ENCODE peak calls at places on chromosomes 3 and 15, in eight cellular contexts. One of them, this sample, is unnamed. For H3K27me3, the result is how much of the 10 kb centered on the place peaks cover.

GRCh38 chr3:128949158-128949557 is 44.7 kb downstream of the CFAP92 start:
- DNase-seq in HepG2: no peak
- DNase-seq in HCT116: no peak
- DNase-seq in stomach: no peak
- DNase-seq in esophagus muscularis mucosa: peak
- DNase-seq in breast epithelium: no peak
- DNase-seq in transverse colon: no peak
- DNase-seq in endothelial cell of umbilical vein: no peak
- DNase-seq in this sample: no peak

GRCh38 chr15:45918839-45919238 is 284.0 kb downstream of the SQOR start:
- DNase-seq in transverse colon: no peak
- DNase-seq in breast epithelium: no peak
- DNase-seq in HepG2: no peak
- DNase-seq in esophagus muscularis mucosa: no peak
- DNase-seq in HCT116: no peak
- DNase-seq in stomach: no peak
- DNase-seq in endothelial cell of umbilical vein: peak
- DNase-seq in this sample: no peak

GRCh38 chr3:42264399-42265058 is 1.5 kb downstream of the CCK start:
- DNase-seq in HCT116: no peak
- DNase-seq in stomach: peak
- DNase-seq in breast epithelium: peak
- DNase-seq in transverse colon: peak
- DNase-seq in esophagus muscularis mucosa: no peak
- DNase-seq in HepG2: no peak
- DNase-seq in endothelial cell of umbilical vein: no peak
- DNase-seq in this sample: no peak

GRCh38 chr15:67085818-67086649 is 20.6 kb downstream of the SMAD3 start:
- DNase-seq in esophagus muscularis mucosa: no peak
- DNase-seq in transverse colon: no peak
- DNase-seq in HCT116: no peak
- DNase-seq in endothelial cell of umbilical vein: no peak
- DNase-seq in breast epithelium: no peak
- DNase-seq in stomach: no peak
- DNase-seq in HepG2: no peak
- DNase-seq in this sample: no peak

GRCh38 chr3:127860223-127860622 is 37.9 kb upstream of the MGLL start:
- DNase-seq in HCT116: no peak
- DNase-seq in HepG2: no peak
- DNase-seq in esophagus muscularis mucosa: no peak
- DNase-seq in transverse colon: no peak
- DNase-seq in endothelial cell of umbilical vein: no peak
- DNase-seq in breast epithelium: no peak
- DNase-seq in stomach: no peak
- DNase-seq in this sample: no peak

GRCh38 chr3:174125267-174125844 is 727.8 kb downstream of the NLGN1 start:
- DNase-seq in endothelial cell of umbilical vein: peak
- DNase-seq in HepG2: peak
- DNase-seq in stomach: no peak
- DNase-seq in esophagus muscularis mucosa: no peak
- DNase-seq in HCT116: peak
- DNase-seq in transverse colon: no peak
- DNase-seq in breast epithelium: no peak
- DNase-seq in this sample: no peak

GRCh38 chr15:41847981-41848380 is 9.3 kb downstream of the PLA2G4B start:
- DNase-seq in stomach: no peak
- DNase-seq in HCT116: no peak
- DNase-seq in esophagus muscularis mucosa: no peak
- DNase-seq in HepG2: no peak
- DNase-seq in transverse colon: no peak
- DNase-seq in endothelial cell of umbilical vein: no peak
- DNase-seq in breast epithelium: no peak
- DNase-seq in this sample: no peak

GRCh38 chr15:88335074-88335473 is 78.5 kb upstream of the NTRK3 start:
- DNase-seq in endothelial cell of umbilical vein: no peak
- DNase-seq in breast epithelium: no peak
- DNase-seq in HCT116: no peak
- DNase-seq in HepG2: no peak
- DNase-seq in transverse colon: no peak
- DNase-seq in esophagus muscularis mucosa: no peak
- DNase-seq in stomach: no peak
- DNase-seq in this sample: no peak

GRCh38 chr15:101583284-101583683 is 68.9 kb downstream of the TM2D3 start:
- DNase-seq in breast epithelium: no peak
- DNase-seq in transverse colon: no peak
- DNase-seq in endothelial cell of umbilical vein: no peak
- DNase-seq in esophagus muscularis mucosa: no peak
- DNase-seq in HCT116: no peak
- DNase-seq in stomach: no peak
- DNase-seq in HepG2: no peak
- DNase-seq in this sample: no peak

GRCh38 chr15:95017950-95018349 is 786.6 kb downstream of the MCTP2 start:
- DNase-seq in HCT116: no peak
- DNase-seq in stomach: peak
- DNase-seq in breast epithelium: peak
- DNase-seq in esophagus muscularis mucosa: no peak
- DNase-seq in HepG2: no peak
- DNase-seq in endothelial cell of umbilical vein: peak
- DNase-seq in transverse colon: peak
- DNase-seq in this sample: peak

GRCh38 chr3:44104668-44105321 is 136.9 kb upstream of the TOPAZ1 start:
- DNase-seq in esophagus muscularis mucosa: peak
- DNase-seq in breast epithelium: no peak
- DNase-seq in HepG2: no peak
- DNase-seq in endothelial cell of umbilical vein: no peak
- DNase-seq in transverse colon: no peak
- DNase-seq in stomach: no peak
- DNase-seq in HCT116: peak
- DNase-seq in this sample: no peak

GRCh38 chr15:85667491-85668424 is 127.0 kb downstream of the KLHL25 start:
- DNase-seq in HepG2: peak
- DNase-seq in HCT116: peak
- DNase-seq in endothelial cell of umbilical vein: peak
- DNase-seq in stomach: no peak
- DNase-seq in esophagus muscularis mucosa: no peak
- DNase-seq in breast epithelium: no peak
- DNase-seq in transverse colon: peak
- DNase-seq in this sample: no peak

GRCh38 chr3:85567074-85567676 is 608.4 kb downstream of the CADM2 start:
- DNase-seq in HCT116: no peak
- DNase-seq in endothelial cell of umbilical vein: peak
- DNase-seq in HepG2: peak
- DNase-seq in stomach: peak
- DNase-seq in breast epithelium: no peak
- DNase-seq in transverse colon: peak
- DNase-seq in esophagus muscularis mucosa: no peak
- DNase-seq in this sample: no peak

GRCh38 chr15:59524331-59524731 is 86.3 kb downstream of the FAM81A start:
- DNase-seq in endothelial cell of umbilical vein: no peak
- DNase-seq in transverse colon: no peak
- DNase-seq in HepG2: no peak
- DNase-seq in breast epithelium: no peak
- DNase-seq in esophagus muscularis mucosa: peak
- DNase-seq in stomach: no peak
- DNase-seq in HCT116: no peak
- DNase-seq in this sample: no peak

GRCh38 chr3:52306978-52307377 is 9.1 kb upstream of the DNAH1 start:
- DNase-seq in transverse colon: no peak
- DNase-seq in HepG2: no peak
- DNase-seq in endothelial cell of umbilical vein: no peak
- DNase-seq in esophagus muscularis mucosa: no peak
- DNase-seq in breast epithelium: no peak
- DNase-seq in HCT116: no peak
- DNase-seq in stomach: no peak
- DNase-seq in this sample: no peak

DNA sequence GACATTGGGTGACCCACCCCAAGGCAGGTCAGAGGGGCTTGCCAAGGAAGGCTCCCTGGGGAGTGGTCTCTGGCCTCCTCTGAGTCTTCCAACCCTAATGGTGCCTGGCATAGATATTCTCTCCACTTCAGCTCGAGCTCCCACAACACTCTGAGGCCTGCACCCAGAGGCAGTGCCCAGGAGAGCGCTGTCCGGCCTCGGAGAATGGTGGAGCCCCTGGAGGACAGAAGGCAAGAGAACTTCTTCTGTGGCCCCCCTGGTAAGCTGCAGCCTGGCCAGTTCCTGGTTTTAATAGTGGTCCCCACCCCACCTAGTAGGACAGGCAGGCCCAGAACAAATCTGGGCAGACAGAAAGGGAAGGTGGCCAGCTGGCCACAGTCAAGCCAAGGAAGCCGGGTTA is 7.0 kb downstream of the DISP2 start:
- DNase-seq in stomach: no peak
- DNase-seq in transverse colon: no peak
- DNase-seq in endothelial cell of umbilical vein: no peak
- DNase-seq in HepG2: no peak
- DNase-seq in esophagus muscularis mucosa: no peak
- DNase-seq in HCT116: no peak
- DNase-seq in breast epithelium: no peak
- DNase-seq in this sample: peak
- H3K27me3 ChIP-seq in stomach: under half
- H3K27me3 ChIP-seq in transverse colon: under half
- H3K27me3 ChIP-seq in endothelial cell of umbilical vein: under half
- H3K27me3 ChIP-seq in HepG2: under half
- H3K27me3 ChIP-seq in esophagus muscularis mucosa: under half
- H3K27me3 ChIP-seq in HCT116: under half
- H3K27me3 ChIP-seq in breast epithelium: under half
- H3K27me3 ChIP-seq in this sample: under half

GRCh38 chr3:133662256-133662773 is 574 bp upstream of the TOPBP1 start:
- DNase-seq in HCT116: no peak
- DNase-seq in esophagus muscularis mucosa: no peak
- DNase-seq in transverse colon: no peak
- DNase-seq in HepG2: peak
- DNase-seq in breast epithelium: no peak
- DNase-seq in stomach: no peak
- DNase-seq in endothelial cell of umbilical vein: peak
- DNase-seq in this sample: no peak

GRCh38 chr3:133663569-133664313 is 2.0 kb upstream of the TOPBP1 start:
- DNase-seq in esophagus muscularis mucosa: no peak
- DNase-seq in breast epithelium: no peak
- DNase-seq in HCT116: peak
- DNase-seq in transverse colon: no peak
- DNase-seq in endothelial cell of umbilical vein: peak
- DNase-seq in stomach: no peak
- DNase-seq in HepG2: peak
- DNase-seq in this sample: no peak

GRCh38 chr3:133667118-133667517 is 5.4 kb upstream of the TOPBP1 start:
- DNase-seq in stomach: no peak
- DNase-seq in transverse colon: no peak
- DNase-seq in endothelial cell of umbilical vein: no peak
- DNase-seq in breast epithelium: no peak
- DNase-seq in esophagus muscularis mucosa: no peak
- DNase-seq in HepG2: no peak
- DNase-seq in HCT116: no peak
- DNase-seq in this sample: no peak

GRCh38 chr3:133659806-133660205 is 1.9 kb downstream of the TOPBP1 start:
- DNase-seq in endothelial cell of umbilical vein: no peak
- DNase-seq in HCT116: no peak
- DNase-seq in transverse colon: no peak
- DNase-seq in esophagus muscularis mucosa: no peak
- DNase-seq in stomach: no peak
- DNase-seq in breast epithelium: no peak
- DNase-seq in HepG2: no peak
- DNase-seq in this sample: no peak

GRCh38 chr3:133661454-133662255 is at the start of gene TOPBP1:
- DNase-seq in esophagus muscularis mucosa: no peak
- DNase-seq in HCT116: peak
- DNase-seq in endothelial cell of umbilical vein: peak
- DNase-seq in breast epithelium: peak
- DNase-seq in transverse colon: peak
- DNase-seq in HepG2: peak
- DNase-seq in stomach: peak
- DNase-seq in this sample: peak
- TF ChIP-seq POLR2A in esophagus muscularis mucosa: no peak
- TF ChIP-seq POLR2A in HCT116: peak
- TF ChIP-seq POLR2A in endothelial cell of umbilical vein: peak
- TF ChIP-seq POLR2A in breast epithelium: no peak
- TF ChIP-seq POLR2A in transverse colon: peak
- TF ChIP-seq POLR2A in HepG2: peak
- TF ChIP-seq POLR2A in stomach: no peak
- TF ChIP-seq POLR2A in this sample: no peak

DNA sequence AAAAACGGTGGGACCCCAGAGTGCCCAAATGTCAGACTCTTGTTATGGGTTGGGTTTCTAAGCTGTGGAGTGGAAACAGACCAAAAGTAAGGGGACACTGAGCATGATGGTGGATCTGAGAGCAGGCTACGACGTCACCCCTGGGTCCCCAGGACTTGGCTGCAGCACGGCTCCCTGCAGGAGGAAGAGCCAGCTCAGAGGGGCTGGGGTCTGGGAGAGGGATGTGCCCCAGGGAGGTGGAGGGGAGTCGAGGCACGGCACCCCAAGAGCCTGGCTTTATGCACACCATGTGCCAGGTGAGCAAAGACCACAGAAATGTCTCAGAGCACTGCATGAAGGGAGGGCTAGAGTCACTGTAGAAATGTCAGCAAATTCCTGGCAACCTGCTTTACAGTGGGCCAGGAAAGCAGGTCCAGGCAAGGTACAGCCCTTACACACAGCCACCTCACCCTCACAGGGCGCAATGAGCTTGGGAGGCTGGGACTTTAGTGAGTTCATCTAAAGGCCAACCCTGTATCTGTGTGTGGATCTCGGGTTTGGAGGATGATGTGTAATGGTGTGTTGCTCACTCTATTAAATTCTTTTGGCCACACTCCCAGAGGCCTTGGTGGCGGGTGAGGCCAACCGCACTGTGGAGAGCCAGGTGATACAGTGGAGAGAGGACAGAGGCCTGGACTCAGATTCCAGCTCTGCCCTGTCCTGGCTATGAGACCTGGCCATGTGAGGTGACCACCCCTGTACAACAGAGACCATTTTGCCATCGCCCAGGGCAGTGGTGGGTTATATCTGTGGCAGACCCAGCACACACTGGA is 14.1 kb downstream of the CTSH start:
- DNase-seq in HCT116: peak
- DNase-seq in endothelial cell of umbilical vein: peak
- DNase-seq in breast epithelium: peak
- DNase-seq in stomach: no peak
- DNase-seq in HepG2: no peak
- DNase-seq in esophagus muscularis mucosa: no peak
- DNase-seq in transverse colon: no peak
- DNase-seq in this sample: peak
- TF ChIP-seq POLR2AphosphoS5 in HCT116: peak
- TF ChIP-seq POLR2AphosphoS5 in endothelial cell of umbilical vein: no peak
- TF ChIP-seq POLR2AphosphoS5 in breast epithelium: no peak
- TF ChIP-seq POLR2AphosphoS5 in stomach: no peak
- TF ChIP-seq POLR2AphosphoS5 in HepG2: no peak
- TF ChIP-seq POLR2AphosphoS5 in esophagus muscularis mucosa: no peak
- TF ChIP-seq POLR2AphosphoS5 in transverse colon: no peak
- TF ChIP-seq POLR2AphosphoS5 in this sample: no peak

DNA sequence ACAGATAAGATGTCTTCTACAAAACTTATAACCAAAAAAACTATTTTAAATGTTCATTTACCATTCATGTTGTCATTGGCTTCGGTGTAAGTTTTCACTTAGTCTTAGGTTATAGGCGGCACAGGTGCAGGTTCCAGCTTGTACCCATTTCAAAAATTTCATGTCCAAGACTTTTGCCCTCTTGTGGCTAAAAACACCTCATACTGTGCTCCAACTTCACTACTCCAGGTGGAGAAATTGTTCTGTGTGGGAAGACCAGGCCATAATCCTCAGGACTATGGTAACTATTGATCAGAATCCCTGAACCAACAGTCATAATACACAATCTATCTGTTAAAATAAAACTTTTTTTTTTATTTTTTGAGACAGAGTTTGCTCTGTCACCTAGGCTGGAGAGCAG is 95.2 kb upstream of the ATP11B start:
- DNase-seq in HepG2: no peak
- DNase-seq in transverse colon: no peak
- DNase-seq in endothelial cell of umbilical vein: no peak
- DNase-seq in stomach: no peak
- DNase-seq in esophagus muscularis mucosa: no peak
- DNase-seq in HCT116: no peak
- DNase-seq in breast epithelium: no peak
- DNase-seq in this sample: no peak
- H3K27me3 ChIP-seq in HepG2: under half
- H3K27me3 ChIP-seq in transverse colon: under half
- H3K27me3 ChIP-seq in endothelial cell of umbilical vein: under half
- H3K27me3 ChIP-seq in stomach: under half
- H3K27me3 ChIP-seq in esophagus muscularis mucosa: under half
- H3K27me3 ChIP-seq in HCT116: under half
- H3K27me3 ChIP-seq in breast epithelium: under half
- H3K27me3 ChIP-seq in this sample: under half

This sample was measured in spleen.